ENCODE peak calls at places on chromosomes 11 and 22, in seven cellular contexts. H is CD8-positive, alpha-beta T cell; V is activated CD8-positive, alpha-beta T cell treated with anti-CD3 and anti-CD28 coated beads for 36 hours; A is activated naive CD8-positive, alpha-beta T cell treated with anti-CD3 and anti-CD28 coated beads, Interleukin-2, amount 50 U/mL, for 24 hours; W is A549; U is right cardiac atrium; O is GM12878. J is an unnamed sample.

GRCh38 chr11:76296731-76297130 is 84.2 kb downstream of the THAP12 start:
- ATAC-seq in H (no peak), A (no peak), O (no peak), W (no peak), U (no peak), V (no peak), J (no peak)

GRCh38 chr22:40211481-40212052 is 33.8 kb downstream of the TNRC6B start:
- ATAC-seq in W (no peak), U (peak; percentile 44), V (no peak), O (no peak), A (no peak), H (no peak), J (no peak)

GRCh38 chr22:33723915-33724314 is 196.4 kb downstream of the LARGE1 start:
- ATAC-seq in O (no peak), A (no peak), V (no peak), W (no peak), H (no peak), U (no peak), J (no peak)

GRCh38 chr22:24758164-24758799 is 16.2 kb downstream of the PIWIL3 start:
- ATAC-seq in O (peak; percentile 45), U (no peak), V (no peak), H (no peak), W (peak; percentile 35), A (no peak), J (no peak)

GRCh38 chr11:77799338-77799737 is 21.2 kb downstream of the RSF1 start:
- ATAC-seq in O (no peak), V (peak; percentile 34), U (peak; percentile 38), H (no peak), W (no peak), A (no peak), J (no peak)

GRCh38 chr22:20536590-20537324 is 29.3 kb downstream of the MED15 start:
- ATAC-seq in W (no peak), A (no peak), V (no peak), H (no peak), U (no peak), O (no peak), J (no peak)

GRCh38 chr11:13668957-13669521 is 571 bp downstream of the FAR1 start:
- ATAC-seq in U (peak; percentile 11), W (peak; percentile 38), A (peak; percentile 6), O (peak; percentile 42), V (peak; percentile 1), H (peak; percentile 15), J (peak; percentile 3)

GRCh38 chr11:94880216-94880615 is 93.1 kb downstream of the CWC15 start:
- ATAC-seq in V (peak; percentile 26), O (no peak), W (peak; percentile 84), U (no peak), A (peak; percentile 30), H (no peak), J (peak; percentile 64)

GRCh38 chr11:66625041-66625751 is 8.8 kb downstream of the RBM14 start:
- ATAC-seq in V (no peak), U (peak; percentile 6), O (no peak), W (no peak), H (no peak), A (no peak), J (no peak)

GRCh38 chr22:22119003-22119402 is 125.6 kb upstream of the VPREB1 start:
- ATAC-seq in U (no peak), H (no peak), V (no peak), O (peak; percentile 59), W (no peak), A (no peak), J (no peak)

GRCh38 chr11:128697645-128698174 is 3.8 kb downstream of the FLI1 start:
- ATAC-seq in W (no peak), O (no peak), A (no peak), U (no peak), H (no peak), V (no peak), J (peak; percentile 14)

GRCh38 chr22:17446704-17447103 is 77.4 kb downstream of the CECR2 start:
- ATAC-seq in A (no peak), V (no peak), H (no peak), U (no peak), W (no peak), O (no peak), J (no peak)

GRCh38 chr11:13009921-13010736 is 1.0 kb downstream of the RASSF10 start:
- ATAC-seq in W (peak; percentile 72), O (no peak), V (no peak), A (no peak), U (peak; percentile 64), H (no peak), J (no peak)

GRCh38 chr22:26416670-26417270 is 12.3 kb upstream of the ASPHD2 start:
- ATAC-seq in U (no peak), V (no peak), H (no peak), W (peak; percentile 77), O (no peak), A (no peak), J (no peak)

GRCh38 chr11:57819272-57819979 is 57.8 kb downstream of the CTNND1 start:
- ATAC-seq in O (no peak), U (no peak), W (no peak), H (no peak), A (no peak), V (no peak), J (no peak)

GRCh38 chr11:57379732-57380131 is 1.2 kb downstream of the PRG3 start:
- ATAC-seq in A (no peak), H (no peak), V (no peak), W (peak; percentile 44), U (no peak), O (no peak), J (no peak)

GRCh38 chr22:36339171-36340065 is 48.3 kb downstream of the MYH9 start:
- ATAC-seq in A (peak; percentile 58), V (peak; percentile 25), U (no peak), H (peak; percentile 12), W (no peak), O (no peak), J (peak; percentile 79)

GRCh38 chr11:70167723-70168404 is 35.2 kb upstream of the FADD start:
- ATAC-seq in W (peak; percentile 48), A (no peak), V (no peak), O (no peak), U (no peak), H (no peak), J (no peak)

GRCh38 chr11:92240946-92241345 is 16.3 kb downstream of the FAT3 start:
- ATAC-seq in H (no peak), V (no peak), O (no peak), W (no peak), A (no peak), U (no peak), J (no peak)

J was measured in activated T-helper 17 cell treated with anti-CD3 and anti-CD28 coated beads, Interleukin-2, amount 50 U/mL, for 72 hours.